ENCODE peak calls at places on chromosome 20, in five cellular contexts. K, B, V, N and X are unnamed samples. For H3K4me1 and H3K9me3, the result is how much of the 10 kb centered on the place peaks cover.

GRCh38 chr20:51938557-51939324 is 136.4 kb upstream of the SALL4 start:
- DNase-seq in K (no peak), B (no peak), V (no peak), N (peak), X (no peak)

GRCh38 chr20:25859649-25860530 is 163.2 kb upstream of the ZNF337 start:
- DNase-seq in K (peak), B (peak), V (peak), N (peak), X (peak)

GRCh38 chr20:23663180-23663579 is 25.4 kb upstream of the CST3 start:
- DNase-seq in K (no peak), B (no peak), V (no peak), N (no peak), X (no peak)

GRCh38 chr20:1838479-1839279 is 56.5 kb upstream of the SIRPA start:
- DNase-seq in K (peak), B (no peak), V (no peak), N (no peak), X (no peak)

GRCh38 chr20:57936636-57937310 is 227.0 kb upstream of the PMEPA1 start:
- DNase-seq in K (no peak), B (no peak), V (no peak), N (no peak), X (peak)

GRCh38 chr20:6838181-6838826 is 70.8 kb downstream of the BMP2 start:
- DNase-seq in K (no peak), B (peak), V (no peak), N (no peak), X (no peak)

GRCh38 chr20:38032585-38033329 is 499 bp downstream of the TTI1 start:
- DNase-seq in K (no peak), B (no peak), V (no peak), N (peak), X (no peak)

GRCh38 chr20:40984496-40984895 is 44.1 kb upstream of the TOP1 start:
- DNase-seq in K (no peak), B (no peak), V (peak), N (no peak), X (no peak)

GRCh38 chr20:50354690-50355592 is 155.2 kb upstream of the PTPN1 start:
- DNase-seq in K (peak), B (peak), V (no peak), N (no peak), X (no peak)

GRCh38 chr20:24106801-24107158 is 118.2 kb upstream of the GGTLC1 start:
- DNase-seq in K (no peak), B (no peak), V (no peak), N (no peak), X (no peak)

GRCh38 chr20:38091447-38092216 is 58.1 kb downstream of the RPRD1B start:
- DNase-seq in K (no peak), B (no peak), V (no peak), N (no peak), X (no peak)

GRCh38 chr20:61297981-61298380 is 45.9 kb downstream of the CDH4 start:
- DNase-seq in K (no peak), B (no peak), V (no peak), N (peak), X (peak)

GRCh38 chr20:37668166-37668565 is 25.7 kb upstream of the CTNNBL1 start:
- DNase-seq in K (no peak), B (no peak), V (no peak), N (no peak), X (no peak)

GRCh38 chr20:20184149-20184548 is 131.8 kb downstream of the CFAP61 start:
- DNase-seq in K (no peak), B (no peak), V (no peak), N (peak), X (no peak)

GRCh38 chr20:51906049-51906448 is 103.7 kb upstream of the SALL4 start:
- DNase-seq in K (no peak), B (no peak), V (no peak), N (no peak), X (no peak)

GRCh38 chr20:62361799-62362589 is 5.1 kb downstream of the LAMA5 start:
- DNase-seq in K (peak), B (peak), V (peak), N (no peak), X (no peak)

GRCh38 chr20:24950128-24950835 is 1.2 kb downstream of the CST7 start:
- DNase-seq in K (no peak), B (no peak), V (no peak), N (no peak), X (no peak)

GRCh38 chr20:39468703-39469102 is 506.6 kb downstream of the DHX35 start:
- DNase-seq in K (peak), B (no peak), V (no peak), N (no peak), X (no peak)

GRCh38 chr20:10716855-10717254 is 43.1 kb upstream of the JAG1 start:
- DNase-seq in K (no peak), B (no peak), V (no peak), N (no peak), X (peak)

GRCh38 chr20:32438331-32438858 is 80.3 kb downstream of the ASXL1 start:
- DNase-seq in K (no peak), B (peak), V (no peak), N (no peak), X (no peak)

GRCh38 chr20:62811320-62811719 is 5.5 kb upstream of the COL9A3 start:
- DNase-seq in K (no peak), B (no peak), V (no peak), N (no peak), X (no peak)

DNA sequence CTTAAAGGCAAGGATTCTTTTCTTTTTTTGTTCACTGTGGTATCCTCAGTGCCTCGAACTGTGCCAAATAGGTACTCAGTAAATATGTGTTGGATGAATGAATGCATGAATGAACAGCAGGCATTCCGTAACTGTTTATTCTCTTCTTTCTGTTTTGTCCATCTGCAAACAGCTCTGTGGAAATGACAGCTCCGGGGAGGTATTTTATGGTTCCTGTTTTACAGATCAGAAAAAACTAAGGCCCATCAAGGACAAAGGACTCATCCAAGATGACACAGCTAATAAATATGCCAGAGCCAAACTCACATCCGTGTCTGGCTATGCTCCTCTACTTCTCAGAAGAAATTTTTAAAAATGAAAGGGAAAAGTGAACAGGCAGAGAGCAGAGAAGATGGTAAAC is 21.0 kb downstream of the JPH2 start:
- DNase-seq in K (no peak), B (no peak), V (no peak), N (peak), X (no peak)
- H3K4me3 ChIP-seq in K (no peak), B (no peak), V (peak), N (peak), X (peak)

DNA sequence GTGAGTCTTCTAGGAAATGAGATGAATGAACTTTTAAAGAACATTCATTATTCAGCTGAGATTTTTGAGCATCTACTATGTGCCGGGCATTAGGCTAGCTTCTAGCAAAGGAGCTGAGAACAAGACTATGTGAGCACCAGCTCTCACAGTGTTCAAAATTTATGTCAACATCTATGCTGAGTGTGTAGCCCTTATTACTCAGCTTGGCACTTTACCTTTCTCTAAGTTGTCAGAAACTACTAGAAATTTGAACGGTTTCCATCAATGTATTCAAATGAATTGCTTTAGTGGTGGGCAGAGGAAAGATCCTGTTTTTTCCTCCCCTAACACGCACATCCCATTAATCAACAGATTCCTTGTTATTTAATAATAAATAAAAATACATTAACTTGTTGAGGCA is 33.3 kb downstream of the CYP24A1 start:
- DNase-seq in K (no peak), B (no peak), V (no peak), N (peak), X (no peak)
- H3K4me1 ChIP-seq in K (under half), B (under half), V (under half), N (under half), X (under half)

GRCh38 chr20:63970714-63971431 is 1.1 kb upstream of the ZNF512B start:
- DNase-seq in K (no peak), B (no peak), V (no peak), N (no peak), X (no peak)

GRCh38 chr20:63972312-63973159 is 2.8 kb upstream of the ZNF512B start:
- DNase-seq in K (no peak), B (no peak), V (no peak), N (no peak), X (no peak)

GRCh38 chr20:63974402-63975200 is 4.8 kb downstream of the SAMD10 start:
- DNase-seq in K (peak), B (peak), V (no peak), N (no peak), X (no peak)

GRCh38 chr20:63973160-63973479 is 3.4 kb upstream of the ZNF512B start:
- DNase-seq in K (no peak), B (no peak), V (no peak), N (no peak), X (no peak)

DNA sequence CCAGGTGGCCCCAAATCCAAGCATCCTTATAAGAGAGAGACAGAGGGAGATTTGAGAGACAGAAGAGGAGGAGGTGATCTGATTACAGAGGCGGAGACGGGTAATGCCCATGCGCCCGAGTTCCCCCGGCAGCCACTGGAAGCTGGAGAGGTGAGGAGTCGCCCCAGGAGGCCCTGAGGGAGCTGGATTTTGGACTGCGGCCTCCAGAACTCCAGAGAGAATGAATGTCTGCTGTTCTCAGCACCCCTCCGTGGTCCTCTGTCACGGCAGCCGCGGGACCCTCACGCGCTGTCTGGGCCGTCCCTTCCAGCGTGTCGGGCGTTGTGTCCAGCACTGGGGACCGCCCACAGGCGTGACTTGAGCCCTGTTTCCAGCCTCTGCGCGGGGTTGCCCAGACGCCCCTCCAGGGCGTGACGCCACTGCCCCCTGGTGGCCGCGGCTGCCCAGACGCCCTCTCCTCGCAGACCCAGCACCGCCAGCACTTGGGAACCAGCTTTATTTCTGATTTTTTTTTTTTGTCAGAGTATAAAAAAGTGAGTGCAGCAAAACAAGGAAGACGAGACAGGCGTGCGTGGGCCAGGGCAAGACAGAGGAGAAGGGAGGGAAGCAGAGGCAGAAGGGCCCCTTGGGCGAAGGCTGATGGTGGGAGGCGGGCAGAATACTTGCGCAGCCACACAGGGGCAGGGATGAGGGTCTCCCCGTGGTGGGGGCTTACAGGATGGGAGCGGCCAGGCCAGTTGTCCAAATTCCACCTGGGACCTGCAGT is 4.1 kb upstream of the ZNF512B start:
- DNase-seq in K (peak), B (peak), V (peak), N (peak), X (peak)
- H3K9me3 ChIP-seq in K (under half), B (under half), V (under half), N (under half), X (under half)

GRCh38 chr20:9160341-9160740 is 91.5 kb downstream of the PLCB4 start:
- DNase-seq in K (no peak), B (no peak), V (no peak), N (no peak), X (no peak)
- H3K4me3 ChIP-seq in K (no peak), B (no peak), V (no peak), N (peak), X (no peak)

GRCh38 chr20:53164072-53164471 is 191.9 kb downstream of the TSHZ2 start:
- DNase-seq in K (no peak), B (no peak), V (no peak), N (no peak), X (no peak)

GRCh38 chr20:53162251-53162835 is 190.2 kb downstream of the TSHZ2 start:
- DNase-seq in K (peak), B (peak), V (no peak), N (peak), X (peak)

GRCh38 chr20:53165452-53165851 is 193.3 kb downstream of the TSHZ2 start:
- DNase-seq in K (no peak), B (no peak), V (no peak), N (no peak), X (no peak)

GRCh38 chr20:53161473-53161872 is 189.3 kb downstream of the TSHZ2 start:
- DNase-seq in K (no peak), B (no peak), V (no peak), N (no peak), X (no peak)

DNA sequence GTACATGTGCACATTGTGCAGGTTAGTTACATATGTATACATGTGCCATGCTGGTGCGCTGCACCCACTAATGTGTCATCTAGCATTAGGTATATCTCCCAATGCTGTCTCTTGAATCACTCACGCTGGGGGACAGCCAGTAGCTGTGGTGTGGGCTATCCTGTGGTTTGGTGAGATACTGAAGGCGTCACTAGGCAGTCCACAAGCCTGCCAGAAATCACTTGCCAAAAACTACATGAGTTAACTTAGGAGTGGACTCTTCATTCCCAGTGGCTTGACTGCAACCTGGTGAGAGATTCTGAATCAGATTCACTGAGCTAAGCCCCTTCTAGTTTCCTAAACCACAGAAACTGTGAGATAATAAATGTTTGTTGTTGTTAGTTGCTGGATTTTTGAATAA is 191.3 kb downstream of the TSHZ2 start:
- DNase-seq in K (no peak), B (no peak), V (no peak), N (peak), X (no peak)
- H3K4me1 ChIP-seq in K (under half), B (under half), V (under half), N (under half), X (under half)

DNA sequence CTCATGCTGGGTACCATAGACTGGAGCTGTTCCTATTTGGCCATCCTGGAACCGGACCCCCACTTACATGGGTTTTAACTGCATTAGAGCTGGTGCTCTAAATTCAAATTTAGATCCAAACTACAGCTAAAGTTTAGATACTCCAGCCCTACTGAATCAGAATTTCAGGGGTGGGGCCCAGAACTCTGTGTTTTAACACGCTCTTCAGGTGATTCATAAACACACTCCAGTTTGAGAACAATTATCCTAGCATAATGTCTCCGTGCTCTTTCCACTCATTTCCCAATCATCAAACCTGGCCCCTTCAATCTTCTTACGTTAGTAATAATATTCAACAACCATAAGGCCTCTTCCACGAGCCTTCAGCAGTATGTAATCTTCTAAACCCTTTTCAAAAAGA is 15.3 kb downstream of the TRPC4AP start:
- DNase-seq in K (no peak), B (no peak), V (no peak), N (no peak), X (no peak)
- H3K9me3 ChIP-seq in K (under half), B (under half), V (under half), N (under half), X (under half)

GRCh38 chr20:573414-574296 is 30.1 kb upstream of the CSNK2A1 start:
- DNase-seq in K (no peak), B (no peak), V (no peak), N (no peak), X (no peak)

GRCh38 chr20:574297-574942 is 30.8 kb upstream of the CSNK2A1 start:
- DNase-seq in K (no peak), B (no peak), V (no peak), N (no peak), X (no peak)

GRCh38 chr20:572752-573151 is 29.2 kb upstream of the CSNK2A1 start:
- DNase-seq in K (no peak), B (no peak), V (no peak), N (no peak), X (no peak)

GRCh38 chr20:568865-569415 is 25.4 kb upstream of the CSNK2A1 start:
- DNase-seq in K (no peak), B (no peak), V (no peak), N (no peak), X (no peak)

GRCh38 chr20:571754-572331 is 28.3 kb upstream of the CSNK2A1 start:
- DNase-seq in K (peak), B (peak), V (no peak), N (peak), X (no peak)
- H3K4me3 ChIP-seq in K (no peak), B (no peak), V (no peak), N (no peak), X (no peak)